ENCODE peak calls at places on chromosomes 2 and 18, in four cellular contexts. I, R, G and T are unnamed samples.

GRCh38 chr2:157420771-157421323 is 23.0 kb downstream of the CYTIP start:
- DNase-seq in R (no peak), G (no peak), I (no peak), T (no peak)

GRCh38 chr2:23584054-23584745 is 199.2 kb downstream of the KLHL29 start:
- DNase-seq in G (no peak), R (no peak), I (no peak), T (no peak)

GRCh38 chr2:80293026-80293425 is 11.5 kb downstream of the LRRTM1 start:
- DNase-seq in G (no peak), R (no peak), I (no peak), T (no peak)

GRCh38 chr2:69660637-69661036 is 17.1 kb upstream of the AAK1 start:
- DNase-seq in I (no peak), G (no peak), R (no peak), T (no peak)

GRCh38 chr2:11498543-11499034 is 32.6 kb upstream of the E2F6 start:
- DNase-seq in I (no peak), G (no peak), R (no peak), T (no peak)

GRCh38 chr2:164737612-164738081 is 104.0 kb downstream of the COBLL1 start:
- DNase-seq in G (no peak), R (no peak), I (peak), T (no peak)

GRCh38 chr2:188931361-188931760 is 42.8 kb upstream of the COL3A1 start:
- DNase-seq in G (no peak), I (no peak), R (no peak), T (no peak)

GRCh38 chr18:75025573-75025972 is 183.4 kb downstream of the PTGR3 start:
- DNase-seq in R (no peak), I (no peak), G (no peak), T (no peak)

GRCh38 chr18:68699043-68699442 is 15.9 kb downstream of the TMX3 start:
- DNase-seq in I (no peak), G (no peak), R (no peak), T (no peak)

GRCh38 chr2:239858179-239858578 is 167.0 kb downstream of the NDUFA10 start:
- DNase-seq in R (no peak), I (no peak), G (no peak), T (no peak)

GRCh38 chr2:162103443-162104009 is 29.5 kb upstream of the DPP4 start:
- DNase-seq in R (no peak), G (no peak), I (no peak), T (no peak)

GRCh38 chr2:112516801-112517200 is 25.5 kb upstream of the POLR1B start:
- DNase-seq in R (no peak), G (no peak), I (no peak), T (no peak)

GRCh38 chr18:78856569-78857200 is 122.9 kb upstream of the SALL3 start:
- DNase-seq in I (no peak), G (no peak), R (no peak), T (no peak)

GRCh38 chr2:132991464-132992045 is 321.6 kb upstream of the LYPD1 start:
- DNase-seq in R (no peak), I (no peak), G (no peak), T (no peak)

GRCh38 chr18:66560092-66560491 is 43.8 kb downstream of the CDH19 start:
- DNase-seq in R (no peak), I (no peak), G (no peak), T (no peak)

GRCh38 chr2:144449028-144449406 is 70.9 kb downstream of the ZEB2 start:
- DNase-seq in I (peak), G (no peak), R (no peak), T (no peak)

GRCh38 chr2:115162454-115163293 is 720.2 kb downstream of the DPP10 start:
- DNase-seq in G (no peak), R (no peak), I (peak), T (no peak)

GRCh38 chr18:24790347-24790746 is 329.9 kb downstream of the HRH4 start:
- DNase-seq in I (no peak), G (no peak), R (no peak), T (no peak)

GRCh38 chr2:64850641-64851040 is 138.6 kb upstream of the SLC1A4 start:
- DNase-seq in R (no peak), G (no peak), I (no peak), T (no peak)

GRCh38 chr2:191115391-191115790 is 35.4 kb downstream of the STAT4 start:
- DNase-seq in R (peak), G (no peak), I (no peak), T (no peak)

GRCh38 chr2:241009601-241010530 is 11.4 kb downstream of the SNED1 start:
- DNase-seq in I (peak), R (peak), G (no peak), T (peak)

GRCh38 chr2:233227579-233227978 is 23.9 kb upstream of the ATG16L1 start:
- DNase-seq in R (no peak), I (no peak), G (no peak), T (no peak)